ENCODE peak calls at places on chromosomes 5 and 9, in four cellular contexts. R is activated CD4-positive, alpha-beta T cell treated with anti-CD3 and anti-CD28 coated beads for 4 hours; U is neural crest cell; L is astrocyte of the spinal cord. A is an unnamed sample.

GRCh38 chr5:15831408-15831807 is 331.4 kb downstream of the FBXL7 start:
- DNase-seq in R (no peak), U (no peak), L (no peak), A (no peak)

GRCh38 chr5:171808951-171809350 is 23.3 kb downstream of the SMIM23 start:
- DNase-seq in R (no peak), U (no peak), L (peak), A (no peak)

GRCh38 chr5:11054014-11054413 is 293.0 kb upstream of the DAP start:
- DNase-seq in R (no peak), U (no peak), L (no peak), A (no peak)

GRCh38 chr5:38670878-38671277 is 114.4 kb upstream of the LIFR start:
- DNase-seq in R (no peak), U (no peak), L (peak), A (no peak)

GRCh38 chr5:128303593-128303992 is 220.0 kb downstream of the SLC12A2 start:
- DNase-seq in R (no peak), U (no peak), L (no peak), A (no peak)

GRCh38 chr5:11719888-11720481 is 184.3 kb downstream of the CTNND2 start:
- DNase-seq in R (no peak), U (peak), L (peak), A (peak)

GRCh38 chr5:55234171-55234700 is 828 bp upstream of the CCNO start:
- DNase-seq in R (no peak), U (peak), L (peak), A (peak)

GRCh38 chr5:110099562-110099961 is 409.8 kb downstream of the MAN2A1 start:
- DNase-seq in R (no peak), U (no peak), L (no peak), A (no peak)

GRCh38 chr9:75892168-75892901 is 1.9 kb downstream of the PCSK5 start:
- DNase-seq in R (peak), U (peak), L (peak), A (peak)

A was measured in glutamatergic neuron.